ENCODE peak calls at places on chromosomes 4 and X, in nine cellular contexts. Y is cardiac muscle cell, O is tibial artery, B is esophagus muscularis mucosa, C is suprapubic skin, D is PC-3, T is SJSA1, H is uterus, G is lower lobe of right lung. P is an unnamed sample.

GRCh38 chr4:164134388-164134787 is 619.5 kb upstream of the SMIM31 start:
- DNase-seq in Y (no peak), O (no peak), B (no peak), C (no peak), D (no peak), T (no peak), H (no peak), G (no peak), P (no peak)

GRCh38 chrX:103304705-103305104 is 6.1 kb downstream of the BEX2 start:
- DNase-seq in Y (no peak), O (no peak), B (no peak), C (no peak), D (no peak), T (no peak), H (no peak), G (no peak), P (no peak)

GRCh38 chr4:149887091-149887490 is 71.4 kb upstream of the IQCM start:
- DNase-seq in Y (no peak), O (no peak), B (no peak), C (no peak), D (peak; percentile 21), T (no peak), H (no peak), G (no peak), P (no peak)

GRCh38 chrX:36019164-36019563 is 99.6 kb downstream of the CFAP47 start:
- DNase-seq in Y (no peak), O (no peak), B (no peak), C (no peak), D (no peak), T (no peak), H (no peak), G (no peak), P (no peak)

GRCh38 chr4:98938386-98938785 is 9.5 kb upstream of the EIF4E start:
- DNase-seq in Y (no peak), O (no peak), B (no peak), C (no peak), D (peak; percentile 52), T (no peak), H (no peak), G (no peak), P (no peak)

GRCh38 chr4:167032876-167033275 is 201.4 kb downstream of the SPOCK3 start:
- DNase-seq in Y (no peak), O (no peak), B (no peak), C (no peak), D (peak; percentile 31), T (no peak), H (no peak), G (no peak), P (no peak)

GRCh38 chr4:27011401-27011800 is 150.8 kb downstream of the STIM2 start:
- DNase-seq in Y (no peak), O (no peak), B (no peak), C (no peak), D (peak; percentile 71), T (no peak), H (no peak), G (no peak), P (no peak)

GRCh38 chr4:128309585-128309984 is 22.0 kb upstream of the PGRMC2 start:
- DNase-seq in Y (no peak), O (no peak), B (no peak), C (no peak), D (no peak), T (no peak), H (no peak), G (no peak), P (no peak)

GRCh38 chr4:26342328-26343040 is 21.7 kb downstream of the RBPJ start:
- DNase-seq in Y (peak; percentile 31), O (no peak), B (no peak), C (no peak), D (peak; percentile 86), T (peak; percentile 20), H (no peak), G (no peak), P (peak; percentile 75)

GRCh38 chr4:40843696-40844095 is 93.9 kb downstream of the NSUN7 start:
- DNase-seq in Y (no peak), O (no peak), B (no peak), C (no peak), D (no peak), T (no peak), H (no peak), G (no peak), P (no peak)

GRCh38 chr4:152996672-152997071 is 60.5 kb downstream of the FHDC1 start:
- DNase-seq in Y (no peak), O (no peak), B (no peak), C (no peak), D (no peak), T (no peak), H (no peak), G (no peak), P (no peak)

GRCh38 chr4:123986268-123986798 is 589.7 kb downstream of the SPRY1 start:
- DNase-seq in Y (no peak), O (peak; percentile 63), B (no peak), C (peak; percentile 83), D (peak; percentile 72), T (peak; percentile 95), H (peak; percentile 20), G (no peak), P (peak; percentile 50)

GRCh38 chr4:4960574-4960973 is 58.7 kb downstream of the CYTL1 start:
- DNase-seq in Y (no peak), O (no peak), B (peak; percentile 29), C (no peak), D (no peak), T (no peak), H (no peak), G (no peak), P (no peak)

GRCh38 chrX:109448539-109448938 is 33.3 kb downstream of the GUCY2F start:
- DNase-seq in Y (no peak), O (no peak), B (no peak), C (no peak), D (no peak), T (no peak), H (no peak), G (no peak), P (no peak)

GRCh38 chr4:101790521-101791188 is at the start of gene BANK1:
- DNase-seq in Y (peak; percentile 73), O (peak; percentile 38), B (no peak), C (no peak), D (peak; percentile 47), T (no peak), H (no peak), G (peak; percentile 71), P (no peak)

GRCh38 chr4:119738901-119739300 is 110.3 kb upstream of the PDE5A start:
- DNase-seq in Y (no peak), O (no peak), B (no peak), C (no peak), D (no peak), T (no peak), H (no peak), G (no peak), P (no peak)

DNA sequence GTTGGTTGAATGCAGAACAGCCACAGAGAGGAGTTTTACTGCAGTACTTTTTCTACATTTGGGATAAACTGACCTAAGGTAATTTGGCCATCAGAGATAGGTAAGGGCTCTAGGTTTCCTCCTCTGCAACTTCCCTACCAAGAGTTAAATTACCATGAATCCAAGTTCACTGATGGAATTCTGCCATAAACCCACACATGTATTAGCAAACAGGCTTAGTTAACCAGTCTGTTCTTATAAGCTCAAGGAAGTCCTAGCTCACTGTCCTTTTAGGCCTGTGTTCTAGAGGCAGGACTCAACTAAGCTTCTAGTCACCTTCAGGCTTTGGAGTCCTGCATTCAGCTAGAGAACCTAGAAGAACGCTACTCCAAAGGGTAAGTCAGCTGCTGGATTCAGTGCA is 4.0 kb downstream of the FAM114A1 start:
- DNase-seq in Y (no peak), O (no peak), B (no peak), C (no peak), D (no peak), T (no peak), H (no peak), G (no peak), P (no peak)
- H3K27ac ChIP-seq in Y (no peak overlapping the region), O (no peak overlapping the region), B (no peak overlapping the region), C (peak overlapping the region; percentile 70), D (peak overlapping the region; percentile 80), T (no peak overlapping the region), H (peak overlapping the region; percentile 6), G (no peak overlapping the region), P (no peak overlapping the region)

DNA sequence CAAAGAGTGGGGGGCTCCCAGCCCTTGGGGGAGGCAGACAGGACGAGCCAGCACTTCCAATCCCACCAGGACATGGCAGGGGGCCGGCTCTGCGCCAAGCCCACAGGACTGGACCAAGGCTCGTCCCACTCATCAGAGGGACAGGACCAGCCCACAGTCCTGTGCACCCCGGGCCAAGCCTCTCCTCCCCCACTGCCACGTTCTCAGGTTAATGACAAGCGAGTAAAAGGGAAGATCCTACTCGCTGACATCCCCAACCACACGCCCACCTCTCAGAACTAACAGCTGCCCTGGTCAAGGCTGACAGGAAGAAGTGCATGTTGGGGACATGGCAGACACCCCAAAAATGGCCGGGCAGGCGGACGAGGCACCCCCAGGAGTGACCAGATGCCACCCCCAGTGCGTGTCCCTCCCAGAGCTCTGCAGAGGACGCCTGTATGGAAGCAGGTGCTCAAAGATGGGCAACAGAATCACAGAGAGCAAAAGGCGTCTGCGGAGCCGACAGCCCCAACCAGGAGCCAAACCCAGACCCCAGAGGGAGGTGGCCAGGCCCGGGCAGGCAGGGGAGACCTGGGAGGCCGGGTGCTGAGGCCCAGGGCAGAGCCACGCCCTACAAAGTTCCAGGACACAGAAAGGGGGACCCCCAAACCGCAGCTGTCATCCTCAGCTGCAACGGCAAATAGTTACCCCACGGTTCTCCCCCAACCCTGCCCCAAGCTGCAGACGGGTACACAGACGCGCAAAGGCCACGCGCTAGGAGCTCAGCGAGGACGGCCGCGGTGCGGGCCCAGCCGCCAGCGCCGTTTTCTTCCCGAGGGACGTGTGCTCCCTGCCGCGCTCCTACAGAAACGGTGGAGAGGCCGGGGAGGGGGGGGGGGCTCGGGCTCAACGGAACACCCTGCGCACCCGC is 1.8 kb downstream of the CTBP1 start:
- DNase-seq in Y (peak; percentile 32), O (peak; percentile 21), B (no peak), C (peak; percentile 66), D (no peak), T (no peak), H (peak; percentile 27), G (peak; percentile 50), P (no peak)
- H3K27ac ChIP-seq in Y (peak overlapping the region; percentile 95), O (peak overlapping the region; percentile 96), B (peak overlapping the region; percentile 99), C (peak overlapping the region; percentile 97), D (peak overlapping the region; percentile 73), T (peak overlapping the region; percentile 65), H (peak overlapping the region; percentile 95), G (peak overlapping the region; percentile 96), P (peak overlapping the region; percentile 86)

GRCh38 chrX:16487620-16488380 is 162.2 kb upstream of the S100G start:
- DNase-seq in Y (no peak), O (no peak), B (no peak), C (no peak), D (peak; percentile 48), T (no peak), H (no peak), G (no peak), P (no peak)
- H3K27ac ChIP-seq in Y (no peak overlapping the region), O (no peak overlapping the region), B (no peak overlapping the region), C (no peak overlapping the region), D (peak overlapping the region; percentile 47), T (no peak overlapping the region), H (no peak overlapping the region), G (no peak overlapping the region), P (no peak overlapping the region)

GRCh38 chrX:46226422-46226821 is 318.8 kb downstream of the ZNF674 start:
- DNase-seq in Y (no peak), O (no peak), B (no peak), C (no peak), D (no peak), T (no peak), H (no peak), G (no peak), P (no peak)
- H3K27ac ChIP-seq in Y (no peak overlapping the region), O (no peak overlapping the region), B (no peak overlapping the region), C (no peak overlapping the region), D (no peak overlapping the region), T (no peak overlapping the region), H (no peak overlapping the region), G (no peak overlapping the region), P (no peak overlapping the region)

GRCh38 chr4:185651137-185651677 is 115.9 kb upstream of the PDLIM3 start:
- DNase-seq in Y (no peak), O (no peak), B (no peak), C (no peak), D (no peak), T (no peak), H (no peak), G (no peak), P (no peak)
- H3K27ac ChIP-seq in Y (peak overlapping the region; percentile 49), O (peak overlapping the region; percentile 89), B (peak overlapping the region; percentile 78), C (no peak overlapping the region), D (no peak overlapping the region), T (no peak overlapping the region), H (no peak overlapping the region), G (no peak overlapping the region), P (no peak overlapping the region)